ENCODE peak calls at places on chromosomes 3 and 15, in four cellular contexts. X, S, W and D are unnamed samples.

GRCh38 chr3:148202386-148202785 is 495.3 kb upstream of the AGTR1 start:
- DNase-seq in X (no peak), S (no peak), W (no peak), D (no peak)

GRCh38 chr3:109178701-109179100 is 42.2 kb downstream of the C3orf85 start:
- DNase-seq in X (no peak), S (no peak), W (no peak), D (no peak)

GRCh38 chr3:61948699-61949305 is 387.4 kb downstream of the PTPRG start:
- DNase-seq in X (no peak), S (no peak), W (no peak), D (no peak)

GRCh38 chr3:127538569-127538968 is 52.0 kb downstream of the TPRA1 start:
- DNase-seq in X (no peak), S (no peak), W (no peak), D (no peak)

GRCh38 chr15:76349301-76350070 is 12.9 kb downstream of the ISL2 start:
- DNase-seq in X (peak), S (no peak), W (no peak), D (no peak)

GRCh38 chr15:66655997-66656396 is 46.0 kb upstream of the SMAD6 start:
- DNase-seq in X (peak), S (no peak), W (no peak), D (no peak)

GRCh38 chr15:66923438-66923881 is 141.9 kb upstream of the SMAD3 start:
- DNase-seq in X (peak), S (no peak), W (peak), D (no peak)

GRCh38 chr3:48107227-48107626 is 81.0 kb downstream of the CDC25A start:
- DNase-seq in X (no peak), S (no peak), W (no peak), D (no peak)

GRCh38 chr3:113314923-113315322 is 103.6 kb downstream of the BOC start:
- DNase-seq in X (no peak), S (no peak), W (no peak), D (no peak)

GRCh38 chr15:31758126-31758525 is 272.2 kb upstream of the CHRNA7 start:
- DNase-seq in X (peak), S (no peak), W (no peak), D (peak)

GRCh38 chr3:100879445-100879844 is 113.8 kb downstream of the ABI3BP start:
- DNase-seq in X (no peak), S (no peak), W (no peak), D (no peak)

GRCh38 chr3:112786002-112786590 is 60.6 kb downstream of the CD200R1L start:
- DNase-seq in X (no peak), S (no peak), W (peak), D (no peak)

GRCh38 chr3:20047940-20048339 is 7.7 kb downstream of the KAT2B start:
- DNase-seq in X (no peak), S (no peak), W (no peak), D (no peak)
- H3K4me3 ChIP-seq in X (no peak), S (no peak), W (no peak), D (no peak)

GRCh38 chr15:47917881-47918280 is 200.6 kb downstream of the SEMA6D start:
- DNase-seq in X (no peak), S (no peak), W (no peak), D (no peak)
- H3K4me3 ChIP-seq in X (no peak), S (no peak), W (no peak), D (no peak)

GRCh38 chr15:51024735-51025453 is 69.8 kb downstream of the TNFAIP8L3 start:
- DNase-seq in X (peak), S (no peak), W (no peak), D (no peak)
- H3K4me3 ChIP-seq in X (no peak), S (no peak), W (no peak), D (no peak)

DNA sequence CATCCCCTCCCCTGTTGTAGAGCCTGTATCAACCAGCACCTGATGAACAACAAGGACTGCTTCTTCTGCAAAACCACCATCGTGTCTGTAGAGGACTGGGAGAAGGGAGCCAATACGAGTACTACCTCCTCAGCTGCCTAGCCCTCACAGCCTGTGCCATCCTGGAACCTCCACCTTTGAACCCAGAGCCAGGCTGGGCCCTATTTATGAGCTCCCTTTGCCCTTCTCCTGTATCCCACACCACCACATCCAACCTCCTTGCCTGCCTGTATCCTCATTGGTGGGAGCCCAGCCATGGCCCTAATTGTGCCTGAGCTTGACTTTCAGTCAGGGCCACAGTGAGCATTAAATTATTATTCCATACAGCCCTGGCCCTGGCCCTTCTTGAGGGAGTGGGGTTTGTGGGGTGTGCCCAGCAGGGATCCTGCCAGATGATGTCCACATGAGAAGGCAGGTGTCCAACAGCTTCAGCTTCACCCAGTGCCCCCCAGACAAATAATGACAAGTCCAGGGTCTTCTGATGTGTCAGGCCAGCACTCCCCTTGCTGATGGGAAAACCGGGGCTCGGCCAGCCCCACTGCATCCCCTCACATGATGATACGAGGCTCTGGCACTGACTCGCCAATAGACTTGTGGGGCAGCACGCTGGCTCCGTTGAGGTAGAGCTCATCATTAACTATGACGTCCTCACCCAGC is 1.8 kb upstream of the AMIGO3 start:
- DNase-seq in X (no peak), S (no peak), W (no peak), D (no peak)
- H3K4me3 ChIP-seq in X (no peak), S (no peak), W (no peak), D (no peak)

GRCh38 chr3:180036678-180037455 is at the start of gene PEX5L:
- DNase-seq in X (peak), S (no peak), W (peak), D (no peak)
- H3K4me3 ChIP-seq in X (peak), S (peak), W (peak), D (peak)

GRCh38 chr15:51924146-51925068 is 47.2 kb downstream of the LEO1 start:
- DNase-seq in X (no peak), S (no peak), W (peak), D (no peak)
- H3K4me3 ChIP-seq in X (no peak), S (no peak), W (no peak), D (no peak)

GRCh38 chr15:47715856-47716445 is 1.4 kb upstream of the SEMA6D start:
- DNase-seq in X (no peak), S (no peak), W (no peak), D (no peak)
- H3K4me3 ChIP-seq in X (no peak), S (no peak), W (no peak), D (no peak)

GRCh38 chr3:72996121-72996472 is 514 bp upstream of the PPP4R2 start:
- DNase-seq in X (no peak), S (no peak), W (no peak), D (no peak)
- H3K4me3 ChIP-seq in X (peak), S (no peak), W (peak), D (peak)

GRCh38 chr15:70328137-70329115 is 230.7 kb upstream of the TLE3 start:
- DNase-seq in X (no peak), S (no peak), W (no peak), D (no peak)
- H3K4me3 ChIP-seq in X (no peak), S (no peak), W (no peak), D (no peak)